ENCODE peak calls at places on chromosomes 11 and 22, in four cellular contexts. T is heart left ventricle; A is activated CD4-positive, alpha-beta T cell treated with anti-CD3 and anti-CD28 coated beads for 48 hours; N is NCI-H82. Y is an unnamed sample.

GRCh38 chr11:24531528-24531927 is 34.7 kb downstream of the LUZP2 start:
- DNase-seq in T (no peak), A (no peak), N (no peak), Y (no peak)

GRCh38 chr22:25760848-25761595 is 19.0 kb downstream of the MYO18B start:
- DNase-seq in T (no peak), N (no peak), A (no peak), Y (no peak)

GRCh38 chr22:30226192-30226832 is 20.2 kb downstream of the LIF start:
- DNase-seq in N (no peak), T (no peak), A (no peak), Y (no peak)

GRCh38 chr22:47781427-47782111 is 1019.1 kb downstream of the TBC1D22A start:
- DNase-seq in T (no peak), N (no peak), A (no peak), Y (no peak)

GRCh38 chr22:26903030-26903856 is 245.9 kb downstream of the MIAT start:
- DNase-seq in A (peak), T (no peak), N (peak), Y (no peak)

GRCh38 chr11:130160460-130161090 is 993 bp downstream of the ST14 start:
- DNase-seq in N (no peak), A (no peak), T (no peak), Y (no peak)

GRCh38 chr11:131845255-131845654 is 474.8 kb downstream of the NTM start:
- DNase-seq in N (no peak), T (no peak), A (no peak), Y (no peak)

GRCh38 chr11:92782806-92783205 is 186.6 kb upstream of the MTNR1B start:
- DNase-seq in N (no peak), T (no peak), A (no peak), Y (no peak)

GRCh38 chr11:13260963-13261599 is 16.5 kb upstream of the BMAL1 start:
- DNase-seq in A (no peak), N (no peak), T (peak), Y (no peak)

GRCh38 chr22:20779813-20780148 is 5.9 kb downstream of the SERPIND1 start:
- DNase-seq in T (no peak), N (no peak), A (no peak), Y (no peak)

GRCh38 chr11:7893792-7894191 is 37.3 kb downstream of the OR10A6 start:
- DNase-seq in N (no peak), T (no peak), A (no peak), Y (no peak)

GRCh38 chr11:109697140-109697843 is 275.3 kb downstream of the C11orf87 start:
- DNase-seq in A (peak), N (peak), T (no peak), Y (no peak)

GRCh38 chr22:33090836-33091235 is 32.7 kb upstream of the SYN3 start:
- DNase-seq in N (peak), T (no peak), A (no peak), Y (no peak)

Y was measured in COLO829.